ENCODE peak calls at places on chromosomes 4 and X, in seven cellular contexts. U, E, H, M, G, T and P are unnamed samples.

GRCh38 chr4:27929141-27929540 is 1068.5 kb downstream of the STIM2 start:
- DNase-seq in U (no peak), E (no peak), H (peak), M (no peak), G (no peak), T (no peak), P (no peak)

GRCh38 chr4:86032476-86033022 is 327.3 kb downstream of the MAPK10 start:
- DNase-seq in U (no peak), E (peak), H (peak), M (no peak), G (peak), T (no peak), P (no peak)

GRCh38 chr4:22574880-22575279 is 59.0 kb upstream of the ADGRA3 start:
- DNase-seq in U (no peak), E (no peak), H (peak), M (no peak), G (no peak), T (no peak), P (no peak)

GRCh38 chrX:53511302-53511701 is 77.1 kb upstream of the HSD17B10 start:
- DNase-seq in U (no peak), E (no peak), H (no peak), M (no peak), G (no peak), T (no peak), P (no peak)

GRCh38 chr4:103754844-103755243 is 35.1 kb upstream of the TACR3 start:
- DNase-seq in U (no peak), E (no peak), H (peak), M (no peak), G (peak), T (no peak), P (no peak)

GRCh38 chrX:68018248-68019203 is 414.8 kb downstream of the OPHN1 start:
- DNase-seq in U (no peak), E (peak), H (peak), M (no peak), G (no peak), T (no peak), P (peak)

GRCh38 chrX:77448170-77448569 is 981 bp downstream of the FGF16 start:
- DNase-seq in U (no peak), E (no peak), H (no peak), M (no peak), G (no peak), T (no peak), P (no peak)

GRCh38 chr4:40180356-40180755 is 16.5 kb upstream of the RHOH start:
- DNase-seq in U (no peak), E (no peak), H (peak), M (no peak), G (no peak), T (no peak), P (peak)

GRCh38 chr4:140556372-140557085 is 12.2 kb downstream of the UCP1 start:
- DNase-seq in U (no peak), E (no peak), H (no peak), M (no peak), G (no peak), T (peak), P (no peak)
- H3K4me3 ChIP-seq in U (no peak), E (no peak), H (no peak), M (no peak), G (no peak), T (peak), P (no peak)

DNA sequence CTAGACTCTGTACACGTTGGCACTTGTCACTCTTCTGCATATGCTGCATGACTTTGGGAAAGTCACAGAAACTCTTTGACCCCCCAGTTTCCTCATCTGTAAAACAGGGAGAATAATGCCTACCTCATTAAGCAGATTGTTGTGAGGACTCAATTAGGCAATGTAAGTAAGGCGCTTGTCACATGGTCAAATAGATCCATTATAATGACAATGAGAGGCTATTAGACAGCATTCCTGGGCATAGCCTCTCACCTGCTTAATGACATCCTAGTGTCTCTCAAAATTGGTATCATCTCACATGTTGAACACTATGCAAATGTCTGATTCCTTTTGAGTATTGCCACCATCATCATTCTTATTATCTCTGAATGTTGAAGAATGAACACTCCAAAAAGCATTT is 172.6 kb upstream of the JADE1 start:
- DNase-seq in U (no peak), E (no peak), H (no peak), M (no peak), G (no peak), T (no peak), P (no peak)
- H3K27ac ChIP-seq in U (no peak), E (no peak), H (no peak), M (no peak), G (no peak), T (no peak), P (no peak)

DNA sequence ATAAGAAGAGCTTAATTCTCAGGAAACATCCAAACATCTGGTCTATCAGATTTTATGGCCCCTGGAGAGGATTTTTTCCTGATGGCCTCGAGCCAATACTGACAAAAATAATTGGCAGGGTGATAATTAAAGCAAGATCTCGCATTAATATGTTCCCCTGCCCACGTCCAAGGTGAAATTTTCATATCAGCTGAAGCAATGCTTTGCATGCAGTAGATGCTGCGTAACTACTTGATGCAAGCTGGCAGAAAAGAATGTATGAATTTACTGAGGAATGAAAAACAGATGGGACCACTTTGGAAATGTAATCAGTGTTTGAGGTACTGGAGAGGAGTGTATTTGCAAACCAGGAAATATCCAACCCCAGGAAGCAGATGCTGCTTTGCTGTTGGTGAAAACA is 36.8 kb upstream of the REST start:
- DNase-seq in U (no peak), E (no peak), H (no peak), M (no peak), G (peak), T (no peak), P (no peak)
- H3K4me3 ChIP-seq in U (no peak), E (no peak), H (no peak), M (no peak), G (no peak), T (no peak), P (no peak)

DNA sequence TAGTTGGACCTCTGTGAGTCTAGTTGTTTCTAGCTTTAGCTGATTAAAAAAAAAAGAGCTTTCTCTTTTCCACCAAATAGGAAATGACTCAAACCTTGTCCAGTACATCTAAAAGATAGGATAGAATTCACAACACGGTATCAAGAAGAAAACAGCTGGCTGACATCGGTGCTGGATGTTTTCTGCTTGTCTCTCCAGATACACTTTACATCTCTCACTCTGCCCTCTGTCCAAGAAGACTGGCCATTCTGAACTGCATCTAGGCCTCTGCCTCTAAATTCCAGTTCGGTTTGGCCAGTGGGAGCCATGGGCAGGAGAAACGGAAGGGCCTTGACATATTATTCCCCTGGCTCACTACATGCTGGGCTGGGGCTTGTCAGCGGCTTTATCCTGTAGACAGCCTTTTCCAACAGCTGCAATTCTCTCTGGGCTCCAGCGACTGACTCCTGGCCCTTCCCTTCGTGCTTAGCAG is 57.3 kb upstream of the SHISA3 start:
- DNase-seq in U (peak), E (peak), H (no peak), M (no peak), G (no peak), T (no peak), P (no peak)
- H3K27ac ChIP-seq in U (peak), E (no peak), H (no peak), M (peak), G (no peak), T (no peak), P (no peak)

DNA sequence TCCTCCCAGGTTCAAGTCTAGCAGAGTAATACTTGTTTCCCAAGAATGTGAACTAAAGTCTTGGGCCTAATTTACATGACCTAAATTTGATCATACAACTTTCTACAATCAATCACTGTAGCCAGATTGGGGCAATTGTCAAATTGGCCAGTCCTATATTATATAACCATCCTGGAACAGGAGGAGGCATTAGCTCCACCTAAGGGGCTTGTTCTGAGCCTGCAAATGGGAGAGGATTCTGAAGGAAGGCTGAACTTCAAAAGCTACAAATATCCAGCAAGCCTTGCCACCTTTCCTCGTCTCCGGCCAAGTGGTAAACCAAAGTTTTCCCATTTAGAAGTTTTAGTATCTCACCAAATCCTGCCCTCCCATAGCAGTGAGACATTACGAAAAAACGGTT is 1289.6 kb upstream of the TENM3 start:
- DNase-seq in U (no peak), E (no peak), H (peak), M (no peak), G (no peak), T (no peak), P (peak)
- H3K4me3 ChIP-seq in U (no peak), E (no peak), H (no peak), M (no peak), G (no peak), T (no peak), P (no peak)

GRCh38 chr4:154344686-154345085 is 146.9 kb downstream of the DCHS2 start:
- DNase-seq in U (no peak), E (no peak), H (peak), M (no peak), G (no peak), T (no peak), P (peak)
- H3K27ac ChIP-seq in U (no peak), E (no peak), H (no peak), M (no peak), G (no peak), T (no peak), P (no peak)

DNA sequence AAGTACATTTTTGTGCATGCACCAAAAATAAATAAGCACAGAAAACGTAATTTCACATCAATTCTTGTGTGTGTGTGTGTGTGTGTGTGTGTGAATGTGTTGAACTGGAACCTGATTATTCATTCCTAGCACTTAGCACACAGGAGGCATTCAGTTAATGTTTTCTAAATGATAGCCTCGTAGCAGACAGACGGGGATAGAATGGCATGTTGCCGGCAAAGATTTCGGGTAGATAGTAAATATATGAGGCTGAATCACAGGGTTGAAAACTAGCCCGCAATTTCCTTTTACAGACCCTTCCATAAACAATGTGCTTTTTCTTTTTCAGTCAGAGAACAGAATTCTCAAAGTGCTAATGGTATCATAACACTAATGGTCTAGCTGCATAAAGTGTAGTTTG is 13.5 kb downstream of the MAOB start:
- DNase-seq in U (no peak), E (no peak), H (peak), M (no peak), G (no peak), T (no peak), P (no peak)
- H3K4me3 ChIP-seq in U (no peak), E (no peak), H (no peak), M (no peak), G (no peak), T (no peak), P (no peak)